ENCODE peak calls at places on chromosomes 16 and 17, in seven cellular contexts. O is vagina; S is activated T-cell treated with anti-CD3 and anti-CD28 coated beads, Interleukin-2, amount 50 U/mL, for 24 hours; W is left ventricle myocardium inferior; V is GM06990; B is mucosa of descending colon; F is amniotic stem cell. G is an unnamed sample.

GRCh38 chr16:4410335-4411075 is 5.9 kb downstream of the CORO7 start:
- DNase-seq in B (peak), F (peak), W (no peak), O (no peak), V (no peak), S (no peak), G (no peak)

GRCh38 chr16:81238296-81239011 is at the start of gene BCO1:
- DNase-seq in O (no peak), V (no peak), S (no peak), W (no peak), B (peak), F (no peak), G (no peak)

GRCh38 chr17:47013341-47013740 is 34.3 kb upstream of the RPRML start:
- DNase-seq in S (no peak), B (no peak), O (no peak), F (no peak), V (no peak), W (no peak), G (no peak)

GRCh38 chr17:14515015-14515414 is 214.1 kb downstream of the HS3ST3B1 start:
- DNase-seq in B (no peak), S (no peak), W (no peak), V (no peak), F (no peak), O (no peak), G (no peak)

GRCh38 chr16:84617068-84617630 is 729 bp downstream of the COTL1 start:
- DNase-seq in W (no peak), B (peak), S (peak), F (no peak), V (peak), O (no peak), G (no peak)

GRCh38 chr16:87661561-87661960 is 59.3 kb downstream of the JPH3 start:
- DNase-seq in B (peak), W (no peak), V (peak), F (no peak), O (no peak), S (peak), G (no peak)

GRCh38 chr17:80882323-80882722 is 109.3 kb upstream of the CHMP6 start:
- DNase-seq in O (no peak), B (no peak), W (peak), S (no peak), V (no peak), F (no peak), G (no peak)

GRCh38 chr17:61510991-61511390 is 58.8 kb downstream of the TBX4 start:
- DNase-seq in V (no peak), O (no peak), W (no peak), F (no peak), B (no peak), S (no peak), G (no peak)

GRCh38 chr16:29994613-29995329 is 646 bp downstream of the HIRIP3 start:
- DNase-seq in B (peak), W (no peak), F (no peak), V (no peak), S (no peak), O (no peak), G (no peak)

GRCh38 chr16:56279132-56279531 is 87.8 kb downstream of the GNAO1 start:
- DNase-seq in V (peak), B (peak), O (no peak), F (no peak), W (no peak), S (peak), G (no peak)

GRCh38 chr17:30720013-30720471 is 104.5 kb downstream of the CRLF3 start:
- DNase-seq in O (peak), F (no peak), W (peak), S (peak), V (no peak), B (no peak), G (no peak)

GRCh38 chr16:70703041-70703834 is 17.4 kb upstream of the MTSS2 start:
- DNase-seq in F (peak), O (no peak), S (no peak), W (peak), B (no peak), V (no peak), G (no peak)

GRCh38 chr17:50487213-50488096 is 8.8 kb downstream of the RSAD1 start:
- DNase-seq in S (no peak), B (no peak), V (no peak), W (no peak), O (no peak), F (no peak), G (no peak)

GRCh38 chr17:45852535-45853297 is 8.0 kb downstream of the SPPL2C start:
- DNase-seq in F (peak), W (no peak), O (no peak), B (peak), S (peak), V (no peak), G (no peak)

GRCh38 chr17:47388825-47389224 is 65.1 kb downstream of the EFCAB13 start:
- DNase-seq in F (no peak), W (no peak), O (no peak), B (no peak), V (no peak), S (no peak), G (no peak)

GRCh38 chr16:86949116-86949515 is 368.1 kb downstream of the C16orf95 start:
- DNase-seq in W (no peak), O (no peak), F (no peak), S (no peak), V (no peak), B (no peak), G (no peak)

GRCh38 chr16:9402293-9402865 is 310.9 kb downstream of the HAPSTR1 start:
- DNase-seq in O (no peak), S (no peak), F (no peak), B (no peak), W (no peak), V (no peak), G (no peak)

GRCh38 chr16:30615358-30616076 is 5.3 kb upstream of the ZNF689 start:
- DNase-seq in V (peak), S (peak), W (peak), O (no peak), B (peak), F (no peak), G (no peak)

GRCh38 chr17:7313028-7313889 is 1.9 kb downstream of the GPS2 start:
- DNase-seq in W (no peak), V (no peak), S (peak), B (no peak), F (no peak), O (no peak), G (no peak)

GRCh38 chr17:2179615-2180295 is 123.8 kb downstream of the SMG6 start:
- DNase-seq in O (no peak), F (no peak), W (peak), B (peak), V (no peak), S (no peak), G (peak)

GRCh38 chr16:30069575-30070462 is 4.3 kb downstream of the ALDOA start:
- DNase-seq in V (no peak), S (no peak), B (no peak), W (peak), F (no peak), O (no peak), G (no peak)

GRCh38 chr17:47632991-47633390 is 16.7 kb upstream of the KPNB1 start:
- DNase-seq in S (no peak), F (no peak), W (no peak), B (no peak), V (no peak), O (no peak), G (no peak)

GRCh38 chr17:57284583-57284982 is 28.3 kb downstream of the MSI2 start:
- DNase-seq in F (no peak), V (no peak), S (no peak), O (no peak), B (no peak), W (no peak), G (no peak)

GRCh38 chr17:27554152-27554551 is 76.8 kb upstream of the LGALS9 start:
- DNase-seq in F (no peak), W (no peak), V (no peak), S (no peak), O (no peak), B (no peak), G (no peak)

GRCh38 chr16:17339764-17340541 is 130.8 kb downstream of the XYLT1 start:
- DNase-seq in W (no peak), S (no peak), B (no peak), O (no peak), F (no peak), V (no peak), G (no peak)

GRCh38 chr16:67606632-67607031 is 38.3 kb upstream of the CARMIL2 start:
- DNase-seq in O (no peak), S (no peak), W (no peak), B (no peak), V (no peak), F (no peak), G (no peak)

GRCh38 chr16:51151435-51151950 is 423 bp upstream of the SALL1 start:
- DNase-seq in S (no peak), B (peak), O (no peak), F (peak), V (no peak), W (no peak), G (no peak)

GRCh38 chr16:12675852-12676251 is 127.8 kb downstream of the CPPED1 start:
- DNase-seq in O (no peak), F (peak), B (no peak), W (no peak), S (no peak), V (peak), G (no peak)

GRCh38 chr16:72637306-72637705 is 410.6 kb downstream of the ZFHX3 start:
- DNase-seq in B (no peak), O (no peak), S (no peak), V (no peak), W (no peak), F (peak), G (no peak)

GRCh38 chr17:48542114-48542955 is 2.6 kb downstream of the HOXB2 start:
- DNase-seq in O (no peak), W (no peak), B (no peak), S (peak), F (no peak), V (no peak), G (no peak)

GRCh38 chr17:64020068-64020766 is at the start of gene ICAM2:
- DNase-seq in S (peak), W (peak), F (no peak), B (peak), O (peak), V (peak), G (peak)

GRCh38 chr16:87062569-87063442 is 254.4 kb downstream of the C16orf95 start:
- DNase-seq in B (peak), V (peak), W (peak), O (no peak), S (peak), F (no peak), G (no peak)

GRCh38 chr16:81785138-81785924 is 6.2 kb downstream of the PLCG2 start:
- DNase-seq in B (no peak), O (no peak), F (no peak), V (no peak), W (no peak), S (no peak), G (no peak)

GRCh38 chr17:82458885-82459424 is 414 bp downstream of the NARF start:
- DNase-seq in F (no peak), S (no peak), O (peak), B (peak), W (no peak), V (peak), G (no peak)

GRCh38 chr16:58727028-58727781 is 6.9 kb downstream of the GOT2 start:
- DNase-seq in O (no peak), W (no peak), F (no peak), S (no peak), B (no peak), V (no peak), G (no peak)

GRCh38 chr17:68777243-68777855 is 176.2 kb upstream of the FAM20A start:
- DNase-seq in B (peak), F (peak), S (no peak), W (peak), O (peak), V (peak), G (no peak)